ENCODE peak calls at places on chromosomes 11 and 22, in six cellular contexts. One of them, this sample, is unnamed.

GRCh38 chr11:86861810-86862209 is 61.5 kb downstream of the PRSS23 start:
- DNase-seq in endothelial cell of umbilical vein: no peak
- DNase-seq in HepG2: no peak
- DNase-seq in K562: no peak
- DNase-seq in NB4: no peak
- DNase-seq in GM12878: no peak
- DNase-seq in this sample: peak

GRCh38 chr11:65557280-65558001 is 718 bp downstream of the LTBP3 start:
- DNase-seq in NB4: no peak
- DNase-seq in HepG2: peak
- DNase-seq in K562: no peak
- DNase-seq in endothelial cell of umbilical vein: peak
- DNase-seq in GM12878: no peak
- DNase-seq in this sample: no peak

GRCh38 chr22:40203568-40203967 is 25.8 kb downstream of the TNRC6B start:
- DNase-seq in K562: no peak
- DNase-seq in endothelial cell of umbilical vein: no peak
- DNase-seq in NB4: no peak
- DNase-seq in GM12878: no peak
- DNase-seq in HepG2: no peak
- DNase-seq in this sample: no peak

GRCh38 chr11:128294685-128295079 is 292.7 kb downstream of the ETS1 start:
- DNase-seq in NB4: no peak
- DNase-seq in endothelial cell of umbilical vein: peak
- DNase-seq in HepG2: no peak
- DNase-seq in GM12878: no peak
- DNase-seq in K562: no peak
- DNase-seq in this sample: no peak

GRCh38 chr22:21909871-21910270 is 42.4 kb upstream of the MAPK1 start:
- DNase-seq in GM12878: no peak
- DNase-seq in NB4: no peak
- DNase-seq in K562: no peak
- DNase-seq in HepG2: no peak
- DNase-seq in endothelial cell of umbilical vein: no peak
- DNase-seq in this sample: no peak

GRCh38 chr11:119365071-119365591 is 16.4 kb downstream of the USP2 start:
- DNase-seq in K562: no peak
- DNase-seq in endothelial cell of umbilical vein: no peak
- DNase-seq in NB4: no peak
- DNase-seq in GM12878: no peak
- DNase-seq in HepG2: no peak
- DNase-seq in this sample: no peak

GRCh38 chr22:41976961-41977566 is 7.8 kb downstream of the SEPTIN3 start:
- DNase-seq in endothelial cell of umbilical vein: no peak
- DNase-seq in GM12878: no peak
- DNase-seq in K562: no peak
- DNase-seq in NB4: no peak
- DNase-seq in HepG2: no peak
- DNase-seq in this sample: no peak

GRCh38 chr11:85826096-85826855 is 15.3 kb upstream of the SYTL2 start:
- DNase-seq in HepG2: no peak
- DNase-seq in K562: peak
- DNase-seq in endothelial cell of umbilical vein: peak
- DNase-seq in NB4: no peak
- DNase-seq in GM12878: no peak
- DNase-seq in this sample: peak

GRCh38 chr11:76721755-76722677 is 51.5 kb upstream of the LRRC32 start:
- DNase-seq in K562: peak
- DNase-seq in endothelial cell of umbilical vein: peak
- DNase-seq in NB4: peak
- DNase-seq in HepG2: peak
- DNase-seq in GM12878: no peak
- DNase-seq in this sample: peak

GRCh38 chr11:64539239-64539638 is 51.8 kb upstream of the SLC22A12 start:
- DNase-seq in GM12878: no peak
- DNase-seq in endothelial cell of umbilical vein: no peak
- DNase-seq in K562: no peak
- DNase-seq in NB4: no peak
- DNase-seq in HepG2: no peak
- DNase-seq in this sample: no peak

GRCh38 chr11:123482225-123482624 is 52.2 kb downstream of the GRAMD1B start:
- DNase-seq in HepG2: no peak
- DNase-seq in K562: no peak
- DNase-seq in endothelial cell of umbilical vein: no peak
- DNase-seq in GM12878: no peak
- DNase-seq in NB4: no peak
- DNase-seq in this sample: no peak

GRCh38 chr22:44645083-44645482 is 56.9 kb upstream of the PRR5 start:
- DNase-seq in GM12878: no peak
- DNase-seq in K562: no peak
- DNase-seq in endothelial cell of umbilical vein: no peak
- DNase-seq in HepG2: peak
- DNase-seq in NB4: no peak
- DNase-seq in this sample: no peak

GRCh38 chr11:35347921-35348331 is 71.4 kb downstream of the SLC1A2 start:
- DNase-seq in HepG2: no peak
- DNase-seq in K562: no peak
- DNase-seq in GM12878: no peak
- DNase-seq in NB4: no peak
- DNase-seq in endothelial cell of umbilical vein: no peak
- DNase-seq in this sample: no peak

GRCh38 chr11:35347173-35347878 is 72.0 kb downstream of the SLC1A2 start:
- DNase-seq in HepG2: peak
- DNase-seq in endothelial cell of umbilical vein: no peak
- DNase-seq in GM12878: no peak
- DNase-seq in K562: no peak
- DNase-seq in NB4: no peak
- DNase-seq in this sample: no peak

GRCh38 chr11:35346472-35347136 is 72.8 kb downstream of the SLC1A2 start:
- DNase-seq in GM12878: no peak
- DNase-seq in endothelial cell of umbilical vein: no peak
- DNase-seq in K562: no peak
- DNase-seq in HepG2: no peak
- DNase-seq in NB4: no peak
- DNase-seq in this sample: no peak

GRCh38 chr11:35349897-35350296 is 69.5 kb downstream of the SLC1A2 start:
- DNase-seq in NB4: no peak
- DNase-seq in K562: no peak
- DNase-seq in HepG2: no peak
- DNase-seq in endothelial cell of umbilical vein: no peak
- DNase-seq in GM12878: no peak
- DNase-seq in this sample: no peak

DNA sequence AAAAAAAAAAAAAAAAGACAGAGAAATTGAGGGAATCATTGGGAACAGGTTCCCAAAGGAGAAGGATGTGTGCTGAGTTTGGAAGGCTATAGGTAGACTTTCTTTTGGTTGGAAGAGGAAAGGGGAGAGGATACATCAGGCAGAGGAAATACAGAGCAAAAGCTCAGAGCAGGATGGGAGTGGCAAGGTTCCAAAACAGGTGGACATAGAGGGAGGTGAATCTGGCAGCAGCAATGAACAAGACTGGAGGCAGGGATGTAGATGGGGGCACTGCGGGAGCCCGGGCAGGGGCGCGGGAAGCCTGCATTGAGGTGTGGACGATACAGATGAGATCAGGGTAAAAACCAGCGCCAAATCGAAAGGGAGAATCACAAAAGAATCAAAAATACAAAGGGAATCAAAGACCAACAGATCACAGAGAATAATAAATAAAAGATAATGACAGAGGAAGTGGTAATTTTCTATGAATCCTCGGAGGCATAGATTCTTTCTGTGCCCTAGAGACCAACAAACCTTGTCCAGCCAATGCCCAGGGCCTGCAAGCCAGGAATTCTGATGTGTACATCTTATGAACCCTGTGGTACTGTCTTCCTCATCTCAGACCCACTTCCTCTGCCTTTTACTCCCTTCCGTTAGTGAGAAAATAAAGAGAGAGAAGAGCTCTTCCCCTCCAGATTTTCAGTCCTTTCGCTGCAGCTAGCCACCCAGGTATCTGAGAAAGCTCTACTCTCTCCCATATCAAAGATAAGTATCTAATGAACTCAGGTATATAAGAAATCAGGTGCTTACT is 70.3 kb downstream of the SLC1A2 start:
- DNase-seq in HepG2: no peak
- DNase-seq in K562: no peak
- DNase-seq in endothelial cell of umbilical vein: no peak
- DNase-seq in NB4: no peak
- DNase-seq in GM12878: no peak
- DNase-seq in this sample: no peak
- TF ChIP-seq MYC in HepG2: no peak
- TF ChIP-seq MYC in K562: no peak
- TF ChIP-seq MYC in endothelial cell of umbilical vein: no peak
- TF ChIP-seq MYC in NB4: no peak
- TF ChIP-seq MYC in GM12878: no peak
- TF ChIP-seq MYC in this sample: no peak

DNA sequence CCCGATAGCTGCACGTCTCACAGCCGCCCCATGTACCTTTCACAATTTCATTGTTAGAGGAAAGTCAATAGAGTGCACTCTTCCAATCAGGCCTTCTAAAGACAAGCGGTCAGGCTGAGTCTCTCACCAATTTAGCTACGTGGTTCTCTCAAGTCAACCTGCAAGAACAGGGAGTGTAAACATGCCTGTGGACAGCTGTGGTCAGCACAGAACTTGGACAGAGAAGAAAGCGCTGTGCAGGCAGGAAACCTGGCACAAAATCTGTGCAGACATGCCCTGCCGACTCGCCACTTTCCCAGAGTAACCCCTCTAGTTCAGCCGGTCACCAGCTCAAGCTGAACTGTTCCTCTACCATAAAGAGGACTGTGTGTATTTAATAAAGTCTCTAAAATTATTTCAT is 39.5 kb downstream of the CHKA start:
- DNase-seq in NB4: no peak
- DNase-seq in endothelial cell of umbilical vein: no peak
- DNase-seq in K562: no peak
- DNase-seq in GM12878: no peak
- DNase-seq in HepG2: no peak
- DNase-seq in this sample: no peak
- TF ChIP-seq MYC in NB4: no peak
- TF ChIP-seq MYC in endothelial cell of umbilical vein: no peak
- TF ChIP-seq MYC in K562: no peak
- TF ChIP-seq MYC in GM12878: no peak
- TF ChIP-seq MYC in HepG2: no peak
- TF ChIP-seq MYC in this sample: no peak

DNA sequence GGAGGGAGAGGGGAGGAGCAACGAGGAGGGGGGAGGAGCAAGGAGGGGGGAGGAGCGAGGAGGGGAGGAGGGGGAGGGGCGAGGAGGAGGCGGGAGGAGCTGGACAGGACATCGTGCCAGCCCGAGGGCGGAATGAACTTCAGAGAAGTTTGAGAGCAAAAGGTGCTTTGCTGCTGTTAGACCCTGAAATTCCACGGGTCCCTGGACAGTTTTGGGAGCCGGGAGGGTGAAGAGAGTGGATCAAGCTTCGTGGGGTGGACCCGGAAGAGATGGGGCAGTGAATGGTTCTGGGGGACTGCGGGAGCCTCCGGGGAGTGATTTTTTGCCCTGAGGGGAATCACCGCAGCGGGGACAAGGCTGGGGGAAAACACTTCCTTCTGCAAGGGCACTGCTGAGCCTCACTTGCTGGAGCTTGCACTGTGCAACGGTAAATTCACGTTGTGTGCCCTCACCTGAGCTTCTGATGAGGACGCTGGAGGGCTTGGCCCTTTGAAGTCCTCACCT is 10.7 kb upstream of the NLRP6 start:
- DNase-seq in K562: peak
- DNase-seq in endothelial cell of umbilical vein: no peak
- DNase-seq in NB4: peak
- DNase-seq in GM12878: peak
- DNase-seq in HepG2: no peak
- DNase-seq in this sample: peak
- TF ChIP-seq MYC in K562: no peak
- TF ChIP-seq MYC in endothelial cell of umbilical vein: no peak
- TF ChIP-seq MYC in NB4: no peak
- TF ChIP-seq MYC in GM12878: no peak
- TF ChIP-seq MYC in HepG2: no peak
- TF ChIP-seq MYC in this sample: no peak

GRCh38 chr11:1389932-1390587 is at the start of gene BRSK2:
- DNase-seq in NB4: no peak
- DNase-seq in HepG2: no peak
- DNase-seq in GM12878: no peak
- DNase-seq in endothelial cell of umbilical vein: no peak
- DNase-seq in K562: no peak
- DNase-seq in this sample: no peak
- TF ChIP-seq MYC in NB4: no peak
- TF ChIP-seq MYC in HepG2: no peak
- TF ChIP-seq MYC in GM12878: no peak
- TF ChIP-seq MYC in endothelial cell of umbilical vein: no peak
- TF ChIP-seq MYC in K562: no peak
- TF ChIP-seq MYC in this sample: no peak

GRCh38 chr11:37841016-37841415 is 1243.0 kb upstream of the RAG2 start:
- DNase-seq in K562: no peak
- DNase-seq in endothelial cell of umbilical vein: no peak
- DNase-seq in GM12878: no peak
- DNase-seq in HepG2: no peak
- DNase-seq in NB4: no peak
- DNase-seq in this sample: no peak
- TF ChIP-seq MYC in K562: no peak
- TF ChIP-seq MYC in endothelial cell of umbilical vein: no peak
- TF ChIP-seq MYC in GM12878: no peak
- TF ChIP-seq MYC in HepG2: no peak
- TF ChIP-seq MYC in NB4: no peak
- TF ChIP-seq MYC in this sample: no peak

GRCh38 chr11:45041556-45041955 is 90.9 kb upstream of the TP53I11 start:
- DNase-seq in HepG2: no peak
- DNase-seq in endothelial cell of umbilical vein: no peak
- DNase-seq in K562: no peak
- DNase-seq in GM12878: no peak
- DNase-seq in NB4: no peak
- DNase-seq in this sample: no peak
- TF ChIP-seq MYC in HepG2: no peak
- TF ChIP-seq MYC in endothelial cell of umbilical vein: no peak
- TF ChIP-seq MYC in K562: no peak
- TF ChIP-seq MYC in GM12878: no peak
- TF ChIP-seq MYC in NB4: no peak
- TF ChIP-seq MYC in this sample: no peak